ENCODE peak calls at places on chromosome 16, in ten cellular contexts. Q is kidney epithelial cell, M is heart left ventricle, L is vagina, U is endodermal cell, F is body of pancreas, O is lower leg skin, E is lower lobe of right lung, B is psoas muscle, Y is PC-9. X is an unnamed sample.

GRCh38 chr16:24729967-24730815 is 740 bp downstream of the TNRC6A start:
- DNase-seq in U (peak), B (no peak), Y (no peak), M (no peak), L (no peak), Q (no peak), E (peak), F (peak), O (peak), X (no peak)

GRCh38 chr16:88782454-88783390 is 2.3 kb downstream of the PIEZO1 start:
- DNase-seq in U (no peak), L (no peak), M (no peak), O (no peak), F (no peak), Y (peak), E (peak), B (peak), Q (no peak), X (no peak)

GRCh38 chr16:71230122-71230845 is at the start of gene HYDIN:
- DNase-seq in O (no peak), M (no peak), L (no peak), F (peak), E (peak), Q (peak), Y (peak), U (peak), B (no peak), X (no peak)

GRCh38 chr16:66844342-66845079 is at the start of gene CA7:
- DNase-seq in L (no peak), E (no peak), B (no peak), Y (no peak), M (no peak), F (no peak), O (no peak), U (peak), Q (no peak), X (no peak)

GRCh38 chr16:17585449-17586080 is 114.8 kb upstream of the XYLT1 start:
- DNase-seq in M (no peak), U (no peak), Q (no peak), Y (no peak), B (no peak), E (no peak), O (no peak), L (no peak), F (no peak), X (no peak)

GRCh38 chr16:81752225-81752875 is 26.7 kb upstream of the PLCG2 start:
- DNase-seq in U (peak), L (no peak), O (peak), Q (no peak), F (peak), M (peak), E (peak), B (peak), Y (no peak), X (no peak)

GRCh38 chr16:12406840-12407690 is 396.6 kb downstream of the CPPED1 start:
- DNase-seq in U (no peak), B (no peak), Q (no peak), Y (peak), L (no peak), M (no peak), E (no peak), O (no peak), F (no peak), X (no peak)

GRCh38 chr16:9136596-9136995 is 45.2 kb downstream of the HAPSTR1 start:
- DNase-seq in Q (no peak), E (peak), L (no peak), M (no peak), O (no peak), U (peak), B (peak), Y (no peak), F (no peak), X (no peak)

GRCh38 chr16:22770866-22771265 is 43.1 kb upstream of the HS3ST2 start:
- DNase-seq in O (no peak), M (no peak), L (no peak), Y (peak), Q (no peak), E (no peak), B (no peak), F (no peak), U (no peak), X (no peak)

GRCh38 chr16:50305441-50306061 is 39.2 kb downstream of the ADCY7 start:
- DNase-seq in O (no peak), B (peak), M (peak), F (no peak), Q (no peak), L (peak), U (peak), Y (no peak), E (peak), X (no peak)

GRCh38 chr16:67301080-67301757 is 21.9 kb downstream of the PLEKHG4 start:
- DNase-seq in M (no peak), U (no peak), E (no peak), L (no peak), O (peak), F (no peak), Y (no peak), B (peak), Q (no peak), X (no peak)

GRCh38 chr16:72946474-72947194 is 101.3 kb downstream of the ZFHX3 start:
- DNase-seq in Q (no peak), L (no peak), U (no peak), B (no peak), Y (no peak), M (no peak), F (peak), O (no peak), E (no peak), X (no peak)

GRCh38 chr16:76926042-76926441 is 264.9 kb upstream of the MON1B start:
- DNase-seq in F (no peak), Y (no peak), M (no peak), B (no peak), L (no peak), Q (no peak), O (no peak), U (no peak), E (no peak), X (no peak)

GRCh38 chr16:30472328-30472942 is at the start of gene ITGAL:
- DNase-seq in F (peak), Q (no peak), L (no peak), B (peak), U (no peak), M (peak), Y (no peak), O (peak), E (peak), X (no peak)

GRCh38 chr16:5065813-5066212 is at the start of gene C16orf89:
- DNase-seq in E (peak), B (no peak), O (no peak), F (no peak), L (no peak), M (no peak), Y (no peak), U (no peak), Q (no peak), X (no peak)

GRCh38 chr16:30031477-30031918 is 427 bp upstream of the TLCD3B start:
- DNase-seq in Y (no peak), Q (no peak), M (no peak), E (no peak), B (no peak), F (no peak), U (peak), L (no peak), O (no peak), X (no peak)

GRCh38 chr16:79355600-79356358 is 244.8 kb downstream of the MAF start:
- DNase-seq in Y (no peak), E (no peak), F (no peak), U (no peak), L (no peak), B (no peak), O (no peak), M (no peak), Q (no peak), X (no peak)

GRCh38 chr16:29738514-29738913 is 7.3 kb downstream of the C16orf54 start:
- DNase-seq in U (no peak), M (no peak), Y (peak), O (no peak), B (no peak), Q (no peak), F (no peak), L (no peak), E (no peak), X (no peak)

GRCh38 chr16:50152386-50152806 is 710 bp upstream of the TENT4B start:
- DNase-seq in O (peak), F (peak), Y (no peak), B (no peak), U (peak), M (peak), Q (no peak), E (no peak), L (no peak), X (no peak)

GRCh38 chr16:88526008-88526905 is 43.9 kb upstream of the ZC3H18 start:
- DNase-seq in F (no peak), Q (no peak), B (no peak), Y (no peak), M (peak), E (no peak), L (no peak), U (no peak), O (no peak), X (no peak)

GRCh38 chr16:83356266-83356665 is 451.5 kb upstream of the HSBP1 start:
- DNase-seq in Q (peak), F (peak), O (no peak), M (no peak), L (no peak), E (no peak), B (no peak), U (peak), Y (no peak), X (peak)

GRCh38 chr16:4915226-4915761 is 21.7 kb downstream of the PPL start:
- DNase-seq in Y (peak), B (no peak), F (no peak), E (no peak), M (no peak), L (no peak), O (no peak), Q (peak), U (no peak), X (peak)

GRCh38 chr16:29697391-29697790 is 18.4 kb downstream of the QPRT start:
- DNase-seq in Q (no peak), Y (no peak), O (no peak), U (no peak), L (no peak), B (no peak), M (no peak), E (peak), F (no peak), X (no peak)

GRCh38 chr16:50683689-50684374 is 2.7 kb upstream of the SNX20 start:
- DNase-seq in B (no peak), L (no peak), E (no peak), Y (no peak), U (no peak), M (no peak), Q (no peak), O (no peak), F (peak), X (no peak)

DNA sequence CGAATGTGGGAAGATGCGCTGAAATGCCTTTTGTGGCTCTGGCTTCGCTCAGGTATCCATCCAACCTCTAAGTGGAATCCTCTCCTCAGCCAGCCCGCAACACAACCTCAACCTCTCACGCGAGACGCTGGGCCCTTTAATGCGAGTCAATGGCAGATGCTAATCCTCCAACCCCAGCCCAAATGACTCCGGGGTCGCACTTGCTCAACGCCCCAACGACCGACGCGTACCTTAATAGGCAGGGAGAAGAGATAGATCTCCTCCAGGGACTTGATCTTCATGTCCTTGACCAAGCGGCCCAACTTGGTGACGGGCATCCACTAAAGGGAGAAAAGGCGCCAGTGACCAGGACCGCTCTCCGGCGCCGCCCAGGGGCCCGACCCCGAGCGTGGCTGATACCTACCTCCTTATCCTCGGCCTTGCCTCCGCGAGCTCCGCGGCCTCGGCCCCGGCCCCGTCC is 550 bp downstream of the RPS2 start:
- DNase-seq in L (no peak), B (no peak), Q (no peak), U (no peak), E (no peak), Y (no peak), F (no peak), O (no peak), M (peak), X (no peak)
- TF ChIP-seq CTCF in L (no peak), B (no peak), Q (peak), U (peak), E (no peak), Y (no peak), F (peak), O (no peak), M (peak), X (no peak)

DNA sequence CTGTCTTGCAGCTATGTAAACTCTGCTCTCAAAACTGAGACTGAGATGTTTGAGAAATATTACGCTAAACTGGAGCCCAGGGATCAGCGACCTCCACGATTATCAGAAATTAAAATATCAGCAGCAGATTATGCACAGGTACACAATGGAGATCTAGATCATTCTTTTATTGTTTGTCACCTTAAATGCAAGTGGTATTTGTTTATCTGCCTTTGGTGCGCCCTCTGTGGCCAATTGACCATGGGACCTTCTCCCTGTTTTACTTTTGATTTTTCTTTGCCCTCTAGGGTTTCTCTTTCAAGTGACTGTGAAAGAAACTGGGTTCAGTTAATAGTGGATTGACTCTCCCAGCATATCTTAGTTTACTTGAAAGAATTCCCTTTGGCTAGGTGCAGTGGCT is 42.1 kb downstream of the PRSS54 start:
- DNase-seq in U (peak), Q (no peak), L (no peak), Y (no peak), F (no peak), B (no peak), E (no peak), M (no peak), O (no peak), X (no peak)
- H3K4me3 ChIP-seq in U (no peak), Q (no peak), L (no peak), Y (no peak), F (no peak), B (no peak), E (no peak), M (no peak), O (no peak), X (no peak)

GRCh38 chr16:15642557-15643452 is at the start of gene MARF1:
- DNase-seq in B (peak), U (peak), O (peak), M (peak), Q (no peak), E (peak), F (peak), Y (peak), L (no peak), X (peak)
- TF ChIP-seq CTCF in B (peak), U (peak), O (no peak), M (peak), Q (peak), E (peak), F (peak), Y (peak), L (no peak), X (peak)

DNA sequence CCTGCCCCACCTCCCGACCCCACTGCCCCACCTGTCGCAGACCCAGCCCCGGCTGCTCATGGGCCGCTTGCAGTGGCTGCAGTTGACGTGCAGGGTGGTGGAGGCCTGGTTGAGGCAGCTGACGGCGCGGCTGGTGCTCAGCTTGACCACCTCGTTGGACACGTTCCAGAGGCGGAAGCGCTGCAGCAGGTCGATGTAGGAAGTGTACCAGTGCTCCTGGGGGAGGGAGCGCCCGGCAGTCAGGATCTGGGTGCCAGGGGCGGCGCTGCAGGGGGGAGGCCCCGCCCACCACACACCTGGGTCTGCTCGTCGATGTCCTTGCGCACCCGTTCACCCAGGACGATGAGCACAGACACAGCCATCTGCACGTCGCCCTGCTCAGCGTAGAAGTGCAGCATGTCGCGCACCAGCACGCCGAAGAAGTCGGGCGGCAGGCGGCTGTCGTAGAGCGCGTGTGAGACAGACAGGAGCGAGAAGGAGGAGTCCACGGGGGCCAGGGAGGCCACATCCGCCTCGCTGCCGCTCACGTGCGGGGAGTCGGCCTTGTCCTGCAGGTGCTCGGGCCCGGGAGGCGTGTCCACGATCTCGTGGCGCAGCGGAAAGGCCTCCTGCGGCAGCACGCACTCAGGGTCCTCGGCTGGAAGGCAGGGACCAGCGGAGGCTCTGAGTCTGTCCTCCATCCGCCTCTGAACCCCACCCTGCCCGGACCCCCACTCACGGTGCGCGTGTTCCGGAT is 995 bp upstream of the JMJD8 start:
- DNase-seq in Q (no peak), E (peak), B (no peak), F (no peak), Y (no peak), L (no peak), O (no peak), M (no peak), U (no peak), X (no peak)
- H3K4me3 ChIP-seq in Q (peak), E (peak), B (peak), F (no peak), Y (no peak), L (peak), O (no peak), M (peak), U (no peak), X (no peak)

DNA sequence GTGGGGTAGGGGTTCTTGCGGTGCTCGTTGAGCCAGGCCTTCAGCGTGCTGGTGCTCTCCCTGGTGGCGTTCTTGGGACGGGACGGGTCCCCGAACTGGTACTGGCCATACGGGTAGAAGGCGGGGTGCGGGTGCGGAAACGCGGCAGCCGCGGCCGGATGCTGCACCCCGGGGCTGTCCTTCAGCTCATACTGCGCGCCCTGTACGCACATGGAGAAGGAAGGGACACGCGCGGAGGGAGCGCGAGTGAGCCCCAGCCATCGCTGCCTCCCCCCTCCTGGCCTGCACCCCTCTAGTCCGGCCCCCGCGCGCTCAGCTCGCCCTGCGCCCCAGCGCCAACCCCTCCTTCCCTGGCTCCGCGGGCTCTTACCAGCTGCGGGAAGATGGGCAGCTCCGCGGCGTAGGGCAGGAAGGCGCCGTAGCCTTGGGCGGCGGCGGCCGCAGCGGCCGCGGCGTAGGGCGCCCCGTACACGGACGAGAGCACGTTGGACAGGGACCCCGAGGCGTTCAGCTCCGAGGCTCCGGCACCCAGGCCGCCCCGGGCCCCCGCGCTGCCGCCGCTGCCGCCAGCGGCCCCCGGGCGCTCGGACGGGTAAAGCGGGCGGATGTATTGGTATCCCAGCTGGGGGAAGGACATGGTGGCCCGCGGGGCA is 1.0 kb downstream of the IRX3 start:
- DNase-seq in E (no peak), M (peak), Q (no peak), U (peak), O (peak), L (no peak), B (peak), F (no peak), Y (peak), X (no peak)
- TF ChIP-seq CTCF in E (no peak), M (no peak), Q (peak), U (peak), O (no peak), L (no peak), B (no peak), F (no peak), Y (no peak), X (peak)

DNA sequence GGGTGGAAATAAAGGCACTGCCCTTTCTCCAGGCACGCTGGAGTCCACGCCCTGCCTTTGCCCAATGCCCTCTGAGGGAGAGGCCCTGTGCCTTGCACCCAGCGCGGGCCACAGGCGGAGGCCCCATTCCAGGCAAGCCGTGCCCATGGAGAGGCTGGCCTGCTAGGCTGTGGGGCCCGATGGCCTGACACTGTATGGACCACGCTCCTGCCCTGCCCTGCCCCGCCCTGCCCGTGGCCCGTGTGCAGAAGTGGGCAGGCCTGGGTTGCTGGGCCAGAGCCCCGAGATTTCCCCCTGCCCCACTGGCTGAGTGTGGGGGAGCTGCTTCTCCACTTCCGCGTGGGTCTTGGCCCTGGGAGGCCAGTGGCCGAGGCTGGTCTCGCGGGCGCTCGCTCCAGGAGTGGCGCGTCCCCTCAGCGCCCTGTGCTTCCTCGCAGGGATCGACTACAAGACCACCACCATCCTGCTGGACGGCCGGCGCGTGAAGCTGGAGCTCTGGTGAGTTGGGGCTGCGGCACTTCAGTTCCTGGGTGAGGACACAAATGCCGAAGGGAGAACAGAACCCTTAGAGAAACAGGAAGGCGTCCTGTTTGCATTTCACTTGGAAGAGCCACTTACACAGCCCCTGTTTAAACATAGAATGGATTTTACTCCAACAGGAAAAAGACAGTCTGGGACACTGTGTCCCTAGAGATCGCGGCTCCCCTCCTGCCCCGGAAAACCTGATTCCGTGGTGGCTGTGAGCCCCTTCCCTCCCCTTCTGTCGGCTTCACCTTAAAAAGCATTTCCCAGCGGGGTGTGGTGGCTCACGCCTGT is 13.8 kb upstream of the WFIKKN1 start:
- DNase-seq in F (no peak), M (no peak), L (no peak), B (no peak), Y (no peak), Q (no peak), E (peak), U (no peak), O (no peak), X (no peak)
- H3K4me3 ChIP-seq in F (no peak), M (no peak), L (no peak), B (no peak), Y (no peak), Q (no peak), E (peak), U (no peak), O (no peak), X (no peak)

GRCh38 chr16:28553776-28554633 is at the start of gene SGF29:
- DNase-seq in L (no peak), Y (peak), O (peak), E (peak), F (peak), M (peak), Q (peak), B (peak), U (peak), X (peak)
- TF ChIP-seq CTCF in L (no peak), Y (peak), O (no peak), E (peak), F (no peak), M (peak), Q (peak), B (peak), U (peak), X (no peak)